ENCODE peak calls at places on chromosomes 5 and 9, in seven cellular contexts. One of them, this sample, is unnamed.
A peak's percentile ranks its signal among the peaks of the same experiment; 100 is the strongest.

GRCh38 chr5:103207001-103207400 is 51.6 kb upstream of the MACIR start:
- DNase-seq in IMR-90: no peak
- DNase-seq in H1: no peak
- DNase-seq in mesendoderm: no peak
- DNase-seq in mesenchymal stem cell: no peak
- DNase-seq in H9: no peak
- DNase-seq in trophoblast cell: no peak
- DNase-seq in this sample: no peak

GRCh38 chr9:14440062-14440461 is 126.1 kb upstream of the NFIB start:
- DNase-seq in IMR-90: no peak
- DNase-seq in H1: no peak
- DNase-seq in mesendoderm: no peak
- DNase-seq in mesenchymal stem cell: no peak
- DNase-seq in H9: no peak
- DNase-seq in trophoblast cell: no peak
- DNase-seq in this sample: no peak

GRCh38 chr5:157175071-157175612 is 5.5 kb upstream of the ITK start:
- DNase-seq in IMR-90: no peak
- DNase-seq in H1: no peak
- DNase-seq in mesendoderm: no peak
- DNase-seq in mesenchymal stem cell: no peak
- DNase-seq in H9: no peak
- DNase-seq in trophoblast cell: no peak
- DNase-seq in this sample: no peak

GRCh38 chr5:151086905-151087360 is 6.1 kb upstream of the TNIP1 start:
- DNase-seq in IMR-90: peak; percentile 43
- DNase-seq in H1: no peak
- DNase-seq in mesendoderm: no peak
- DNase-seq in mesenchymal stem cell: peak; percentile 61
- DNase-seq in H9: no peak
- DNase-seq in trophoblast cell: no peak
- DNase-seq in this sample: no peak

GRCh38 chr5:23411200-23411599 is 96.2 kb upstream of the PRDM9 start:
- DNase-seq in IMR-90: no peak
- DNase-seq in H1: no peak
- DNase-seq in mesendoderm: no peak
- DNase-seq in mesenchymal stem cell: no peak
- DNase-seq in H9: no peak
- DNase-seq in trophoblast cell: no peak
- DNase-seq in this sample: no peak

GRCh38 chr9:132973713-132974112 is 4.8 kb upstream of the GFI1B start:
- DNase-seq in IMR-90: peak; percentile 18
- DNase-seq in H1: no peak
- DNase-seq in mesendoderm: peak; percentile 73
- DNase-seq in mesenchymal stem cell: peak; percentile 21
- DNase-seq in H9: no peak
- DNase-seq in trophoblast cell: no peak
- DNase-seq in this sample: no peak

GRCh38 chr5:40224421-40224820 is 455.3 kb upstream of the PTGER4 start:
- DNase-seq in IMR-90: peak; percentile 75
- DNase-seq in H1: no peak
- DNase-seq in mesendoderm: no peak
- DNase-seq in mesenchymal stem cell: no peak
- DNase-seq in H9: no peak
- DNase-seq in trophoblast cell: no peak
- DNase-seq in this sample: no peak

GRCh38 chr9:91643474-91644102 is 220.0 kb upstream of the NFIL3 start:
- DNase-seq in IMR-90: peak; percentile 46
- DNase-seq in H1: no peak
- DNase-seq in mesendoderm: no peak
- DNase-seq in mesenchymal stem cell: peak; percentile 39
- DNase-seq in H9: no peak
- DNase-seq in trophoblast cell: no peak
- DNase-seq in this sample: no peak

GRCh38 chr5:129904667-129905466 is 602 bp downstream of the CHSY3 start:
- DNase-seq in IMR-90: no peak
- DNase-seq in H1: no peak
- DNase-seq in mesendoderm: no peak
- DNase-seq in mesenchymal stem cell: peak; percentile 45
- DNase-seq in H9: peak; percentile 34
- DNase-seq in trophoblast cell: peak; percentile 43
- DNase-seq in this sample: peak; percentile 21

GRCh38 chr9:3205421-3206095 is 320.2 kb downstream of the RFX3 start:
- DNase-seq in IMR-90: no peak
- DNase-seq in H1: no peak
- DNase-seq in mesendoderm: no peak
- DNase-seq in mesenchymal stem cell: peak; percentile 11
- DNase-seq in H9: no peak
- DNase-seq in trophoblast cell: no peak
- DNase-seq in this sample: no peak

GRCh38 chr9:86749530-86750275 is 197.6 kb downstream of the GAS1 start:
- DNase-seq in IMR-90: peak; percentile 94
- DNase-seq in H1: no peak
- DNase-seq in mesendoderm: no peak
- DNase-seq in mesenchymal stem cell: peak; percentile 50
- DNase-seq in H9: no peak
- DNase-seq in trophoblast cell: no peak
- DNase-seq in this sample: no peak

GRCh38 chr9:17018540-17019196 is 116.2 kb upstream of the CNTLN start:
- DNase-seq in IMR-90: peak; percentile 54
- DNase-seq in H1: no peak
- DNase-seq in mesendoderm: no peak
- DNase-seq in mesenchymal stem cell: no peak
- DNase-seq in H9: no peak
- DNase-seq in trophoblast cell: no peak
- DNase-seq in this sample: no peak

GRCh38 chr5:53749611-53750010 is 189.2 kb downstream of the NDUFS4 start:
- DNase-seq in IMR-90: peak; percentile 21
- DNase-seq in H1: no peak
- DNase-seq in mesendoderm: no peak
- DNase-seq in mesenchymal stem cell: no peak
- DNase-seq in H9: no peak
- DNase-seq in trophoblast cell: no peak
- DNase-seq in this sample: no peak

GRCh38 chr5:62473209-62473608 is 60.6 kb downstream of the IPO11 start:
- DNase-seq in IMR-90: peak; percentile 46
- DNase-seq in H1: no peak
- DNase-seq in mesendoderm: no peak
- DNase-seq in mesenchymal stem cell: peak; percentile 28
- DNase-seq in H9: no peak
- DNase-seq in trophoblast cell: no peak
- DNase-seq in this sample: no peak

GRCh38 chr5:172849636-172850453 is 15.8 kb downstream of the ERGIC1 start:
- DNase-seq in IMR-90: no peak
- DNase-seq in H1: no peak
- DNase-seq in mesendoderm: no peak
- DNase-seq in mesenchymal stem cell: no peak
- DNase-seq in H9: no peak
- DNase-seq in trophoblast cell: no peak
- DNase-seq in this sample: no peak

GRCh38 chr5:141359790-141360426 is at the start of gene PCDHGB2:
- DNase-seq in IMR-90: peak; percentile 64
- DNase-seq in H1: no peak
- DNase-seq in mesendoderm: peak; percentile 73
- DNase-seq in mesenchymal stem cell: peak; percentile 1
- DNase-seq in H9: peak; percentile 50
- DNase-seq in trophoblast cell: no peak
- DNase-seq in this sample: no peak

GRCh38 chr5:74199005-74199404 is 441.5 kb downstream of the ENC1 start:
- DNase-seq in IMR-90: peak; percentile 64
- DNase-seq in H1: no peak
- DNase-seq in mesendoderm: no peak
- DNase-seq in mesenchymal stem cell: peak; percentile 60
- DNase-seq in H9: no peak
- DNase-seq in trophoblast cell: no peak
- DNase-seq in this sample: no peak

GRCh38 chr5:11149136-11149535 is 388.1 kb upstream of the DAP start:
- DNase-seq in IMR-90: no peak
- DNase-seq in H1: no peak
- DNase-seq in mesendoderm: no peak
- DNase-seq in mesenchymal stem cell: no peak
- DNase-seq in H9: no peak
- DNase-seq in trophoblast cell: no peak
- DNase-seq in this sample: no peak

GRCh38 chr9:5586391-5586802 is 42.5 kb upstream of the RIC1 start:
- DNase-seq in IMR-90: peak; percentile 79
- DNase-seq in H1: no peak
- DNase-seq in mesendoderm: no peak
- DNase-seq in mesenchymal stem cell: peak; percentile 76
- DNase-seq in H9: no peak
- DNase-seq in trophoblast cell: peak; percentile 93
- DNase-seq in this sample: no peak

GRCh38 chr9:70136632-70137031 is 93.0 kb downstream of the MAMDC2 start:
- DNase-seq in IMR-90: peak; percentile 69
- DNase-seq in H1: no peak
- DNase-seq in mesendoderm: no peak
- DNase-seq in mesenchymal stem cell: no peak
- DNase-seq in H9: no peak
- DNase-seq in trophoblast cell: no peak
- DNase-seq in this sample: no peak

GRCh38 chr9:21141427-21141882 is at the start of gene IFNW1:
- DNase-seq in IMR-90: no peak
- DNase-seq in H1: no peak
- DNase-seq in mesendoderm: peak; percentile 27
- DNase-seq in mesenchymal stem cell: no peak
- DNase-seq in H9: no peak
- DNase-seq in trophoblast cell: no peak
- DNase-seq in this sample: no peak

GRCh38 chr5:142324377-142324870 is 397 bp downstream of the SPRY4 start:
- DNase-seq in IMR-90: no peak
- DNase-seq in H1: no peak
- DNase-seq in mesendoderm: no peak
- DNase-seq in mesenchymal stem cell: no peak
- DNase-seq in H9: no peak
- DNase-seq in trophoblast cell: no peak
- DNase-seq in this sample: no peak

GRCh38 chr5:66713998-66714397 is 117.8 kb downstream of the MAST4 start:
- DNase-seq in IMR-90: no peak
- DNase-seq in H1: no peak
- DNase-seq in mesendoderm: peak; percentile 90
- DNase-seq in mesenchymal stem cell: peak; percentile 28
- DNase-seq in H9: no peak
- DNase-seq in trophoblast cell: peak; percentile 72
- DNase-seq in this sample: no peak

GRCh38 chr5:38870595-38870994 is 24.8 kb downstream of the OSMR start:
- DNase-seq in IMR-90: no peak
- DNase-seq in H1: no peak
- DNase-seq in mesendoderm: peak; percentile 73
- DNase-seq in mesenchymal stem cell: no peak
- DNase-seq in H9: no peak
- DNase-seq in trophoblast cell: no peak
- DNase-seq in this sample: no peak

GRCh38 chr5:38871790-38872551 is 26.2 kb downstream of the OSMR start:
- DNase-seq in IMR-90: peak; percentile 100
- DNase-seq in H1: no peak
- DNase-seq in mesendoderm: peak; percentile 61
- DNase-seq in mesenchymal stem cell: peak; percentile 99
- DNase-seq in H9: no peak
- DNase-seq in trophoblast cell: peak; percentile 97
- DNase-seq in this sample: no peak

GRCh38 chr5:38866362-38867070 is 20.7 kb downstream of the OSMR start:
- DNase-seq in IMR-90: peak; percentile 5
- DNase-seq in H1: no peak
- DNase-seq in mesendoderm: no peak
- DNase-seq in mesenchymal stem cell: peak; percentile 48
- DNase-seq in H9: no peak
- DNase-seq in trophoblast cell: no peak
- DNase-seq in this sample: no peak

GRCh38 chr5:38871211-38871610 is 25.4 kb downstream of the OSMR start:
- DNase-seq in IMR-90: peak; percentile 43
- DNase-seq in H1: no peak
- DNase-seq in mesendoderm: peak; percentile 45
- DNase-seq in mesenchymal stem cell: peak; percentile 52
- DNase-seq in H9: no peak
- DNase-seq in trophoblast cell: no peak
- DNase-seq in this sample: no peak

DNA sequence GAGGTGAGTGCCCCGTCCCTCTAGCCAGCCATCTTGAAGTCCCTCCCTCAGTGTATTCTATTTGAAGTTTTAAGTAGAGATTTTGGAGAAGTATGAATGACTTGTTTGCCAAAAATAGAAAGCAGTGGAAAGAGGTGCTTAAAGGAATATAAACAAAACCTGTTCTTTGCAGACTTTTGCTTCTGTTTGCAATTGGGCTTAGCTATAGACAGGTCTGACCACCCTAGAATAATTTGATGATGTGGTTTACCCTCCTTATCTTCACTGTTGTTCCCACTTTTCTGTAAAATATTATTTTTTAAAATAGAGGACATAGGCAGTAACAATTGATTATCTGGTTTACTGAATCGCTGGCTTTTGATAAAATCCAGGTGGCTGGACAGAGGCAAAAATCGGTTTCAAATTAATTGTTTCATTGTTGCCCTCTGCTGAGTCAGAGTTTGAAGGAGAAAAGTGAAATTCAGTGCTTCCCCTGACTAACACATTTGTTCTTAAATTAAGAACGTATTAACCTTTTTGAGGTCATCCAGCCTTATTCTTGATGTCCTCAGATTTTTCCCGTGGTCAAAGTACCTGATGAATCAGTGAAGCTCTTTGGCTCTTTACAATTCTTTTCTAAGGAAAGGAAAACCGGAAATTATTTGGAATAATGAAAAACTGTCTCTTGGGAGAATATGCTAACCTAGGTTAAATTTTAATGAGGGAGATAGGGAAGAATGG is 21.4 kb downstream of the OSMR start:
- DNase-seq in IMR-90: no peak
- DNase-seq in H1: no peak
- DNase-seq in mesendoderm: no peak
- DNase-seq in mesenchymal stem cell: no peak
- DNase-seq in H9: no peak
- DNase-seq in trophoblast cell: no peak
- DNase-seq in this sample: no peak
- H3K4me2 ChIP-seq in IMR-90: no peak overlapping the region
- H3K4me2 ChIP-seq in H1: no peak overlapping the region
- H3K4me2 ChIP-seq in mesendoderm: no peak overlapping the region
- H3K4me2 ChIP-seq in mesenchymal stem cell: no peak overlapping the region
- H3K4me2 ChIP-seq in H9: no peak overlapping the region
- H3K4me2 ChIP-seq in trophoblast cell: no peak overlapping the region
- H3K4me2 ChIP-seq in this sample: no peak overlapping the region

GRCh38 chr9:93952784-93953491 is 2.2 kb downstream of the BARX1 start:
- DNase-seq in IMR-90: no peak
- DNase-seq in H1: no peak
- DNase-seq in mesendoderm: peak; percentile 55
- DNase-seq in mesenchymal stem cell: no peak
- DNase-seq in H9: peak; percentile 48
- DNase-seq in trophoblast cell: no peak
- DNase-seq in this sample: no peak
- H3K4ac ChIP-seq in IMR-90: no peak overlapping the region
- H3K4ac ChIP-seq in H1: peak overlapping the region; percentile 48
- H3K4ac ChIP-seq in mesendoderm: no peak overlapping the region
- H3K4ac ChIP-seq in mesenchymal stem cell: no peak overlapping the region
- H3K4ac ChIP-seq in H9: no peak overlapping the region
- H3K4ac ChIP-seq in trophoblast cell: no peak overlapping the region
- H3K4ac ChIP-seq in this sample: no peak overlapping the region

GRCh38 chr9:109816490-109816889 is 36.5 kb downstream of the PALM2AKAP2 start:
- DNase-seq in IMR-90: peak; percentile 100
- DNase-seq in H1: no peak
- DNase-seq in mesendoderm: peak; percentile 35
- DNase-seq in mesenchymal stem cell: peak; percentile 100
- DNase-seq in H9: no peak
- DNase-seq in trophoblast cell: peak; percentile 85
- DNase-seq in this sample: no peak
- H3K4me2 ChIP-seq in IMR-90: peak overlapping the region; percentile 36
- H3K4me2 ChIP-seq in H1: no peak overlapping the region
- H3K4me2 ChIP-seq in mesendoderm: no peak overlapping the region
- H3K4me2 ChIP-seq in mesenchymal stem cell: no peak overlapping the region
- H3K4me2 ChIP-seq in H9: no peak overlapping the region
- H3K4me2 ChIP-seq in trophoblast cell: no peak overlapping the region
- H3K4me2 ChIP-seq in this sample: no peak overlapping the region

GRCh38 chr9:120100595-120100994 is 479.4 kb downstream of the CDK5RAP2 start:
- DNase-seq in IMR-90: no peak
- DNase-seq in H1: no peak
- DNase-seq in mesendoderm: peak; percentile 32
- DNase-seq in mesenchymal stem cell: no peak
- DNase-seq in H9: no peak
- DNase-seq in trophoblast cell: no peak
- DNase-seq in this sample: no peak
- H3K4ac ChIP-seq in IMR-90: no peak overlapping the region
- H3K4ac ChIP-seq in H1: no peak overlapping the region
- H3K4ac ChIP-seq in mesendoderm: no peak overlapping the region
- H3K4ac ChIP-seq in mesenchymal stem cell: no peak overlapping the region
- H3K4ac ChIP-seq in H9: no peak overlapping the region
- H3K4ac ChIP-seq in trophoblast cell: no peak overlapping the region
- H3K4ac ChIP-seq in this sample: no peak overlapping the region

This sample was measured in neuronal stem cell.